ENCODE peak calls at places on chromosomes 11 and 22, in eight cellular contexts. D is cardiac fibroblast, G is heart left ventricle, P is brain microvascular endothelial cell, V is breast epithelium, O is fibroblast of the aortic adventitia, I is colonic mucosa, T is GM23338. M is an unnamed sample.

GRCh38 chr11:119641991-119642745 is 86.8 kb downstream of the NECTIN1 start:
- DNase-seq in D (peak; percentile 11), G (no peak), P (peak; percentile 4), V (no peak), O (no peak), I (no peak), T (peak; percentile 79), M (no peak)

GRCh38 chr22:21650823-21651520 is 8.9 kb downstream of the SDF2L1 start:
- DNase-seq in D (no peak), G (no peak), P (no peak), V (no peak), O (no peak), I (no peak), T (peak; percentile 40), M (no peak)

GRCh38 chr11:10938231-10938630 is 80.4 kb upstream of the ZBED5 start:
- DNase-seq in D (no peak), G (no peak), P (no peak), V (no peak), O (no peak), I (no peak), T (no peak), M (no peak)

GRCh38 chr11:73907191-73907590 is 30.4 kb downstream of the PAAF1 start:
- DNase-seq in D (peak; percentile 21), G (peak; percentile 9), P (peak; percentile 15), V (no peak), O (peak; percentile 28), I (no peak), T (peak; percentile 9), M (no peak)

GRCh38 chr11:2775626-2776350 is 76.0 kb upstream of the KCNQ1OT1 start:
- DNase-seq in D (no peak), G (peak; percentile 3), P (no peak), V (peak; percentile 13), O (no peak), I (peak; percentile 14), T (no peak), M (no peak)

GRCh38 chr22:17493384-17493981 is 69.8 kb upstream of the SLC25A18 start:
- DNase-seq in D (no peak), G (no peak), P (no peak), V (no peak), O (no peak), I (no peak), T (peak; percentile 40), M (no peak)

GRCh38 chr22:29152045-29152380 is 53.7 kb upstream of the EMID1 start:
- DNase-seq in D (no peak), G (no peak), P (no peak), V (no peak), O (no peak), I (no peak), T (peak; percentile 64), M (no peak)

GRCh38 chr11:3077846-3078440 is 20.7 kb upstream of the CARS1 start:
- DNase-seq in D (no peak), G (no peak), P (no peak), V (no peak), O (no peak), I (no peak), T (no peak), M (no peak)

GRCh38 chr22:41557401-41558240 is 3.2 kb upstream of the CSDC2 start:
- DNase-seq in D (peak; percentile 96), G (peak; percentile 79), P (peak; percentile 71), V (no peak), O (peak; percentile 94), I (peak; percentile 64), T (peak; percentile 57), M (no peak)

GRCh38 chr22:39242809-39243442 is 1.9 kb downstream of the PDGFB start:
- DNase-seq in D (no peak), G (no peak), P (no peak), V (peak; percentile 68), O (no peak), I (peak; percentile 39), T (peak; percentile 84), M (no peak)

GRCh38 chr11:14687943-14688627 is 44.5 kb downstream of the PDE3B start:
- DNase-seq in D (no peak), G (no peak), P (no peak), V (no peak), O (no peak), I (no peak), T (no peak), M (no peak)

GRCh38 chr22:39277135-39277607 is 32.4 kb upstream of the PDGFB start:
- DNase-seq in D (peak; percentile 57), G (no peak), P (peak; percentile 59), V (no peak), O (peak; percentile 48), I (no peak), T (no peak), M (peak; percentile 59)

GRCh38 chr22:36197601-36198146 is 3.9 kb downstream of the APOL4 start:
- DNase-seq in D (peak; percentile 22), G (no peak), P (no peak), V (peak; percentile 20), O (no peak), I (no peak), T (peak; percentile 42), M (no peak)
- H3K4me3 ChIP-seq in D (no peak overlapping the region), G (no peak overlapping the region), P (no peak overlapping the region), V (no peak overlapping the region), O (no peak overlapping the region), I (no peak overlapping the region), T (peak overlapping the region; percentile 30), M (no peak overlapping the region)

GRCh38 chr11:12167098-12167999 is 57.0 kb downstream of the MICAL2 start:
- DNase-seq in D (peak; percentile 84), G (no peak), P (peak; percentile 94), V (no peak), O (peak; percentile 87), I (peak; percentile 74), T (no peak), M (peak; percentile 79)

GRCh38 chr11:12164061-12165014 is 53.9 kb downstream of the MICAL2 start:
- DNase-seq in D (peak; percentile 78), G (no peak), P (peak; percentile 77), V (peak; percentile 85), O (peak; percentile 88), I (no peak), T (peak; percentile 16), M (no peak)

GRCh38 chr11:12163181-12163841 is 52.9 kb downstream of the MICAL2 start:
- DNase-seq in D (peak; percentile 66), G (peak; percentile 67), P (peak; percentile 85), V (peak; percentile 56), O (no peak), I (peak; percentile 78), T (no peak), M (peak; percentile 85)

GRCh38 chr11:12166299-12167092 is 56.1 kb downstream of the MICAL2 start:
- DNase-seq in D (no peak), G (no peak), P (no peak), V (no peak), O (no peak), I (no peak), T (no peak), M (no peak)

DNA sequence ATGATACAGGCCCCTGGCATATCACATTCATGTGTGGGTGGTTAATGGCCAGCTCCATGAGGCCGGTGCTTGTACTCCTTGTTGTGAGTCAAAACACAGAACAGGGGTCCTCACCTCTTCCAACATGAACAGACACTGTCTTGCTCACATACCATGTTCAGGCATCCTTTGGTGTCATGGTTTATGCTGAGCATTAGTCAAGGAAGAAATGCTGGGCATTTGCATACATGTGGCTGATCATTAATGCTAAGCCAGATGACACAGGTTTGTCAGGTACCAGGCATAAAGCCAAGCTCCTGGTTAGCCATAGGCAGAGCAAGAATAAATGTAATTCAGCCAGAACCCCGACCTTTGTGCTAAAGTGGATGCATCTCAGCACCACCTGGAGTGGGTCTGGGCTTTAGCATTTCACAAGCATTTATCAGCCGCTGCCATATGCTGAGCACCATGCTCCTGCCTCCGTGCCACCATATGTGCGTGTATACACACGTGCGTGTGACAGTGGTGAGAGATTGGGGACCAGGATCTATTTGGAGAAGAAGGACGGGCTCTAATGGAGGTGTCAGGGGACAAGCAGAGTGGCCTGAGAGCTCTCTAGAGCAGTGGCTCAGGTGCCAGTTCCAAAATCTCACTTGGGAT is 55.0 kb downstream of the MICAL2 start:
- DNase-seq in D (no peak), G (no peak), P (no peak), V (no peak), O (no peak), I (no peak), T (no peak), M (no peak)
- TF ChIP-seq CTCF in D (no peak), G (no peak), P (no peak), V (no peak), O (no peak), I (no peak), T (no peak), M (no peak)

GRCh38 chr11:66367561-66368312 is 3.8 kb downstream of the SLC29A2 start:
- DNase-seq in D (no peak), G (no peak), P (no peak), V (no peak), O (no peak), I (no peak), T (no peak), M (no peak)

GRCh38 chr11:66371627-66372415 is at the start of gene SLC29A2:
- DNase-seq in D (no peak), G (peak; percentile 50), P (no peak), V (peak; percentile 75), O (no peak), I (peak; percentile 86), T (peak; percentile 98), M (no peak)

GRCh38 chr11:66369073-66369894 is 2.3 kb downstream of the SLC29A2 start:
- DNase-seq in D (no peak), G (no peak), P (no peak), V (no peak), O (no peak), I (no peak), T (no peak), M (no peak)

GRCh38 chr11:66368484-66368883 is 3.1 kb downstream of the SLC29A2 start:
- DNase-seq in D (no peak), G (no peak), P (no peak), V (no peak), O (no peak), I (no peak), T (no peak), M (no peak)

GRCh38 chr11:66373261-66373660 is 1.7 kb upstream of the SLC29A2 start:
- DNase-seq in D (no peak), G (peak; percentile 40), P (no peak), V (peak; percentile 26), O (no peak), I (no peak), T (no peak), M (no peak)
- H3K4me3 ChIP-seq in D (no peak overlapping the region), G (no peak overlapping the region), P (no peak overlapping the region), V (no peak overlapping the region), O (no peak overlapping the region), I (no peak overlapping the region), T (no peak overlapping the region), M (no peak overlapping the region)

GRCh38 chr11:60840711-60841430 is 1.0 kb upstream of the CCDC86 start:
- DNase-seq in D (peak; percentile 94), G (peak; percentile 72), P (peak; percentile 89), V (peak; percentile 54), O (peak; percentile 95), I (no peak), T (no peak), M (peak; percentile 83)

GRCh38 chr11:60836866-60837510 is 4.9 kb upstream of the CCDC86 start:
- DNase-seq in D (no peak), G (no peak), P (no peak), V (no peak), O (no peak), I (no peak), T (no peak), M (no peak)

GRCh38 chr11:60834742-60835141 is 7.2 kb upstream of the CCDC86 start:
- DNase-seq in D (no peak), G (no peak), P (no peak), V (no peak), O (no peak), I (no peak), T (no peak), M (no peak)

GRCh38 chr11:60835472-60835871 is 6.4 kb upstream of the CCDC86 start:
- DNase-seq in D (no peak), G (no peak), P (no peak), V (no peak), O (peak; percentile 15), I (no peak), T (no peak), M (no peak)

GRCh38 chr11:60838132-60838531 is 3.8 kb upstream of the CCDC86 start:
- DNase-seq in D (peak; percentile 43), G (no peak), P (no peak), V (no peak), O (peak; percentile 25), I (no peak), T (peak; percentile 76), M (no peak)
- TF ChIP-seq CTCF in D (peak; percentile 42), G (no peak), P (peak; percentile 62), V (no peak), O (peak; percentile 38), I (no peak), T (peak; percentile 52), M (no peak)